ENCODE peak calls at places on chromosome 18, in nine cellular contexts. D is thyroid gland, S is sigmoid colon, T is transverse colon, H is prostate gland, C is heart left ventricle, P is IMR-90, E is stomach, J is GM12891. Z is an unnamed sample.

GRCh38 chr18:79377187-79377891 is 18.4 kb upstream of the NFATC1 start:
- DNase-seq in T (no peak), D (no peak), E (no peak), J (no peak), P (no peak), S (peak), H (no peak), C (no peak), Z (peak)

GRCh38 chr18:43671431-43671830 is 394.1 kb upstream of the SYT4 start:
- DNase-seq in T (no peak), J (no peak), C (no peak), E (no peak), P (peak), D (no peak), S (no peak), H (no peak), Z (no peak)

GRCh38 chr18:51614033-51614432 is 416.6 kb upstream of the MEX3C start:
- DNase-seq in T (no peak), D (no peak), S (no peak), J (no peak), H (no peak), E (no peak), C (peak), P (no peak), Z (no peak)

GRCh38 chr18:77106331-77106730 is 26.3 kb downstream of the MBP start:
- DNase-seq in T (no peak), S (no peak), C (no peak), D (no peak), J (no peak), P (no peak), H (no peak), E (no peak), Z (no peak)

GRCh38 chr18:70337139-70337972 is 48.5 kb downstream of the SOCS6 start:
- DNase-seq in C (peak), S (no peak), D (no peak), J (no peak), T (peak), P (peak), H (no peak), E (peak), Z (no peak)

GRCh38 chr18:39752351-39752750 is 2186.8 kb upstream of the CELF4 start:
- DNase-seq in D (no peak), H (no peak), P (no peak), S (no peak), E (no peak), J (no peak), C (no peak), T (no peak), Z (no peak)

GRCh38 chr18:24055878-24056277 is 41.3 kb downstream of the TTC39C start:
- DNase-seq in H (no peak), T (no peak), P (peak), S (no peak), E (no peak), C (no peak), J (no peak), D (no peak), Z (no peak)

GRCh38 chr18:37270046-37270665 is 295.4 kb downstream of the CELF4 start:
- DNase-seq in P (peak), S (no peak), C (peak), D (peak), H (peak), T (no peak), J (no peak), E (peak), Z (peak)

GRCh38 chr18:6270791-6271216 is 143.9 kb downstream of the L3MBTL4 start:
- DNase-seq in P (no peak), H (no peak), S (no peak), T (no peak), D (no peak), J (no peak), C (no peak), E (no peak), Z (no peak)

GRCh38 chr18:52813637-52814416 is 473.8 kb downstream of the DCC start:
- DNase-seq in H (no peak), T (no peak), E (no peak), P (no peak), S (no peak), J (no peak), D (no peak), C (no peak), Z (no peak)

GRCh38 chr18:6666286-6666685 is 63.2 kb upstream of the ARHGAP28 start:
- DNase-seq in J (no peak), D (no peak), E (no peak), T (no peak), P (no peak), C (no peak), S (no peak), H (no peak), Z (no peak)

GRCh38 chr18:25349926-25350560 is 1.9 kb downstream of the ZNF521 start:
- DNase-seq in S (peak), T (no peak), C (no peak), H (no peak), P (peak), D (peak), J (no peak), E (no peak), Z (peak)

GRCh38 chr18:7901657-7902056 is 334.5 kb downstream of the PTPRM start:
- DNase-seq in T (no peak), H (no peak), C (no peak), J (no peak), S (no peak), D (no peak), E (no peak), P (peak), Z (no peak)

GRCh38 chr18:58996131-58996632 is 131.5 kb downstream of the ZNF532 start:
- DNase-seq in H (no peak), J (no peak), T (no peak), P (peak), C (peak), D (no peak), E (no peak), S (no peak), Z (no peak)

GRCh38 chr18:8948471-8949149 is 153.9 kb upstream of the NDUFV2 start:
- DNase-seq in S (no peak), C (no peak), D (no peak), H (no peak), J (no peak), T (no peak), E (no peak), P (peak), Z (no peak)

GRCh38 chr18:52219102-52219501 is 120.9 kb upstream of the DCC start:
- DNase-seq in T (no peak), J (no peak), E (no peak), S (no peak), D (no peak), C (no peak), H (no peak), P (no peak), Z (no peak)

GRCh38 chr18:25467226-25468065 is 115.5 kb upstream of the ZNF521 start:
- DNase-seq in D (no peak), C (peak), T (no peak), J (no peak), P (peak), S (no peak), E (no peak), H (peak), Z (no peak)

GRCh38 chr18:61581578-61582204 is 248.5 kb downstream of the CDH20 start:
- DNase-seq in T (peak), P (peak), E (peak), J (peak), H (peak), C (peak), S (peak), D (peak), Z (peak)

GRCh38 chr18:71047882-71048281 is 759.0 kb downstream of the SOCS6 start:
- DNase-seq in S (no peak), C (no peak), P (no peak), T (no peak), J (no peak), D (no peak), E (no peak), H (no peak), Z (no peak)

GRCh38 chr18:59140287-59140885 is 702 bp downstream of the SEC11C start:
- DNase-seq in S (peak), J (no peak), E (peak), T (peak), P (peak), C (no peak), D (peak), H (peak), Z (peak)

GRCh38 chr18:54856105-54856504 is 27.8 kb downstream of the RAB27B start:
- DNase-seq in T (no peak), S (no peak), C (no peak), J (no peak), E (no peak), P (no peak), D (no peak), H (no peak), Z (no peak)

GRCh38 chr18:36158261-36158867 is 28.7 kb downstream of the ELP2 start:
- DNase-seq in S (no peak), J (no peak), C (no peak), E (no peak), H (no peak), T (no peak), P (peak), D (no peak), Z (no peak)

DNA sequence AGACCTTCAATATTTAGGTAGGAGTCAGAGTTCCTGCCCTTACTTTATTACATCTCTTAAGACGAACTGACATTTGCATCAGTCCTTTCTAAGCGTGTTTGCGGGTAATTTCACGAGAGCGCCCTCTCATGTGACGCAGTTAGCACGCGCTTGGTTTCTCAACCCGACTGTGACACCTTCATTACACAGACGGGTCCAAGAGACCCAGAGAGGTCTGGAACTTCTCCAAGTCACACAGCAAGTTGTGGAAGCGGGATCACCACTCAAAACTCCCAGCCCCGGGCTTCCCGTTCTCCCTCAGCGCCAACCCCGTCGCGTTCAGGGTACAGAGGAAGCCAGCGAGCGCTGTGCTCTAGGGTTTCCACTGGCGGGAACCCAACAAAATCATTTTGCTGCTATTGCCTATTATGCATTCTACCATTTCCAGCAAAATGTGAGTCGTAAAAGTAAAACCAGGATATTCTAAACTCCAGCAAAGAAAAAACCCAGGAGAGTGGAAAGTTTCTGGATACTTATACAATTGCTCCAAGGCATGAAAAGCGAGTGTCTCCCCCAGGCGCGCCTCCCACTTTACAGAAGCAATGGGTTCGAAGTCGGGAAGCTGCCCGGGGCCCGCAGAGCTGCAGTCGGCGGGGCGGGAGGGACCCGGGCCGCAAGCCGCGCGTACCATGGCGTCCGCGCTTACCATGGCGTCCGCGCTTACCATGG is 583 bp downstream of the ENOSF1 start:
- DNase-seq in D (peak), S (peak), H (peak), P (peak), E (peak), J (peak), C (peak), T (peak), Z (peak)
- TF ChIP-seq POLR2A in D (peak), S (no peak), H (no peak), P (peak), E (no peak), J (peak), C (no peak), T (no peak), Z (no peak)

DNA sequence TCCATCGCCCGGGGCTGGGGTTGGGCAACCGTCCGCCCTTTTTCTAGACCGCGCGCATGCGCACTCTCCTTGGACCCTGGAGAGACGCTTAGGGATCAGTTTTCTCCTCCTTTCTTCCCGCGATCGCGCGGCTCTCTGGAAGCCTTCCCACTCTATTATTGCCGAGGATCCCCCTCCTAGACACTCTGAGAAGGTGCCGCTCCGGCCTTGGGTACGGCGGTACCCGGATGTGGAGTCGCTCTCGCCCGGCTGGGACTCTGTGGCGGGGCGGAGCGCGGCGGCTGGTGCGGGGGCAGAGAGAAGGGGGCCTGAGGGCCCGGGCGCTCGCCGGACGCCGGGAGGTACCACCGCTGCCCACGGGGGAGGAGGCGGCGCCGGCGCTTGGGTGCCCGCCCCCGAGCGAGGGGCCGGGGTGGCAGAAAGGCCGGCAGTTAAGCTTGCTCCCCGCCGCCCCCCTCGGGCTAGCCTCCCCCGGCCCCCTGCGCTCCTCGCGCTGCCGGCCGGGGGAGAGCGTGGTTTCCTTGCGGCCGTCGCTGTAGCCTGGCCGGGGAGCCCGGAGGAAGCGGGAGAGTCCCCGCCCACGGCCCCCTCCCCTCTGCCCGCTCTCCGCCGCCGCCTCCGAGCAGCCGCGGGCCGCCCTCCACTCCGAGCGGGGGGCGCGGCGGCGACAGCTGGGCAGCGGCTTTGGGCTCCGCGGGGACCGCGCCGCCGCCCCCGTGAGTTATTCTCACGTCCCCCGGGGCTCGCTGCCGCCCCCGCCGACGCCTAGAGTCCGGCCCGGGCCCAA is at the start of gene MIB1:
- DNase-seq in E (peak), S (peak), D (peak), T (peak), J (peak), C (peak), P (peak), H (peak), Z (peak)
- TF ChIP-seq POLR2A in E (no peak), S (peak), D (peak), T (peak), J (peak), C (peak), P (peak), H (peak), Z (no peak)

GRCh38 chr18:48529796-48530195 is 9.0 kb upstream of the CTIF start:
- DNase-seq in H (no peak), T (no peak), D (peak), S (no peak), C (no peak), E (no peak), P (peak), J (no peak), Z (no peak)
- TF ChIP-seq POLR2A in H (no peak), T (no peak), D (no peak), S (no peak), C (no peak), E (no peak), P (no peak), J (no peak), Z (no peak)

GRCh38 chr18:49813321-49814146 is at the start of gene ACAA2:
- DNase-seq in T (peak), H (peak), J (peak), C (peak), S (peak), D (peak), E (peak), P (peak), Z (peak)

GRCh38 chr18:49813071-49813320 is 337 bp downstream of the ACAA2 start:
- DNase-seq in H (no peak), J (no peak), C (peak), E (peak), S (peak), P (peak), D (peak), T (peak), Z (no peak)

GRCh38 chr18:49815927-49816326 is 2.6 kb upstream of the ACAA2 start:
- DNase-seq in C (no peak), H (no peak), E (no peak), S (no peak), D (no peak), J (no peak), P (no peak), T (no peak), Z (no peak)

GRCh38 chr18:49812321-49813070 is 837 bp downstream of the ACAA2 start:
- DNase-seq in H (no peak), J (no peak), E (no peak), T (no peak), P (peak), D (no peak), C (no peak), S (no peak), Z (no peak)

DNA sequence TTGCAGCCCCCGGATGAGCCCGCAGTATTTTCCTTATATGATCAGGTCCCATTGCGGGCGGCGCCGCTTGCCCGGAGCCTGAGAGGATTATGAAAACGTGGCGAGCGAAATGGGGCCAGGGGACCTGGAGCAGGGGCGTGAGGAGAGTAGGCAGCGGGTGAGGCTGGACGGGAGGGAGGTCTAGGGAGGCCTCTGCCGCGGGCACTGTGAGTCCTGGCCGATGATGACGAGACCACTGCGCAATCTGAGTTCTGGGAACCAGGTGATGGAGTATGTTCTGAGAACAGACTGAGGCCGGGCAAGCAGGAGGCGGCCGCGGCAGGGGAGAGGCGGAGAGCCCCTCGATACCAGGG is 790 bp upstream of the ACAA2 start:
- DNase-seq in E (no peak), J (no peak), P (peak), C (peak), D (peak), T (peak), H (peak), S (peak), Z (no peak)
- TF ChIP-seq POLR2A in E (no peak), J (no peak), P (no peak), C (no peak), D (no peak), T (no peak), H (no peak), S (peak), Z (no peak)

GRCh38 chr18:49055787-49056186 is 105.0 kb upstream of the SMAD7 start:
- DNase-seq in S (peak), H (no peak), P (peak), T (peak), C (peak), J (peak), D (no peak), E (peak), Z (peak)

GRCh38 chr18:49050462-49050861 is 99.7 kb upstream of the SMAD7 start:
- DNase-seq in H (no peak), D (no peak), E (no peak), J (no peak), S (no peak), C (no peak), P (no peak), T (no peak), Z (no peak)

GRCh38 chr18:49051323-49051967 is 100.7 kb upstream of the SMAD7 start:
- DNase-seq in E (no peak), J (no peak), S (no peak), P (no peak), T (no peak), D (no peak), H (no peak), C (no peak), Z (no peak)

GRCh38 chr18:49055196-49055595 is 104.4 kb upstream of the SMAD7 start:
- DNase-seq in S (no peak), E (no peak), H (no peak), P (no peak), C (no peak), T (no peak), J (no peak), D (no peak), Z (no peak)

GRCh38 chr18:49052891-49053644 is 102.3 kb upstream of the SMAD7 start:
- DNase-seq in D (no peak), T (no peak), E (no peak), C (no peak), J (no peak), S (no peak), H (no peak), P (peak), Z (no peak)
- TF ChIP-seq POLR2A in D (no peak), T (no peak), E (no peak), C (no peak), J (no peak), S (no peak), H (no peak), P (peak), Z (no peak)

GRCh38 chr18:57627488-57627887 is 5.9 kb upstream of the NARS1 start:
- DNase-seq in T (no peak), D (no peak), E (no peak), P (peak), C (no peak), J (no peak), H (no peak), S (no peak), Z (no peak)

GRCh38 chr18:57629399-57629798 is 7.8 kb upstream of the NARS1 start:
- DNase-seq in S (no peak), P (no peak), D (no peak), T (no peak), C (no peak), H (no peak), J (no peak), E (no peak), Z (no peak)

GRCh38 chr18:57630759-57631660 is 9.4 kb upstream of the NARS1 start:
- DNase-seq in P (no peak), D (no peak), J (no peak), S (no peak), E (no peak), C (no peak), H (no peak), T (no peak), Z (no peak)

GRCh38 chr18:57631697-57632096 is 10.1 kb upstream of the NARS1 start:
- DNase-seq in E (no peak), P (no peak), C (no peak), T (no peak), D (no peak), H (no peak), J (no peak), S (no peak), Z (no peak)

GRCh38 chr18:57630002-57630758 is 8.5 kb upstream of the NARS1 start:
- DNase-seq in E (peak), T (peak), C (peak), P (peak), H (peak), J (peak), D (peak), S (peak), Z (peak)
- TF ChIP-seq POLR2A in E (no peak), T (no peak), C (peak), P (peak), H (no peak), J (no peak), D (peak), S (no peak), Z (no peak)

GRCh38 chr18:21704603-21705364 is at the start of gene ABHD3:
- DNase-seq in S (peak), P (peak), E (peak), T (peak), H (peak), J (peak), D (peak), C (peak), Z (peak)
- TF ChIP-seq POLR2A in S (peak), P (peak), E (no peak), T (peak), H (peak), J (peak), D (peak), C (peak), Z (peak)

DNA sequence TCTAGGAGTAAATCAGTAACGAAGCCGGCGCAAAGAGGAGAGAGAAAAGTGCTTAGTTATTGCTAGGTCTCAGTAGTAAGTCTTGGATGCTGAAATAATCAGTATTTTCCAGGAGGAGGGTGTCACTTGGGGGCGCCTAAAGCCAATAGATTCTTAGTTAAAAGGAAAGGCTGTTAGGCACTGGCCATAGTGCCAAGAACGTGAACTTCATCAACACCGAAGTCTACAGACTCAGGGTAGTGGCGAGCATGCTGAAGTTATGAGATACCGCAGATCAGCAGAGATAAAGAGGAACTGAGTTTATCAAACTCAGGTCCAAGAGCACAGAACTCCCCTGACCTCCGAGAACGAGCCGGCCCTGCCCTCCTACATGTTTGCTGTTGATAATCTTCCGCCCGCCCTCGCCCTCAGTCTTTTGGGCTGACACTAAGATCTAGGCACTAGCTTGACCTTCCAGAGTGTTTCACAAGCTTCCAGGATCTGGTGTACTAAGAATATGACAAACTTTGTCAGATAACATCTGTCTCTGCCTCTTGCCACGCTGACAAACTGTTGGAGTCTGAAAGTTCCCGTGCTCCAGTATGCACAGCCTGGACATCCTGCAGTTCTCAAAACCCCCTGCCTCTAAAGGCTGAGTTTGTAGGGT is 49.2 kb downstream of the CYB5A start:
- DNase-seq in C (no peak), D (no peak), S (no peak), P (no peak), T (no peak), J (no peak), H (no peak), E (no peak), Z (peak)
- TF ChIP-seq POLR2A in C (no peak), D (no peak), S (no peak), P (no peak), T (no peak), J (no peak), H (no peak), E (no peak), Z (no peak)

Z was measured in testis.